ENCODE peak calls at places on chromosome 3, in eight cellular contexts. S is ascending aorta, Y is GM23248, A is SK-N-SH, E is upper lobe of right lung, G is transverse colon, T is hepatocyte, W is heart right ventricle. I is an unnamed sample. For H3K9me3, the result is how much of the 10 kb centered on the place peaks cover.

GRCh38 chr3:123773681-123774431 is 110.3 kb downstream of the MYLK start:
- DNase-seq in S (peak), Y (peak), A (peak), E (no peak), G (no peak), T (peak), W (no peak), I (peak)

GRCh38 chr3:171542976-171543375 is 82.8 kb upstream of the TNIK start:
- DNase-seq in S (no peak), Y (no peak), A (no peak), E (no peak), G (no peak), T (no peak), W (no peak), I (no peak)

GRCh38 chr3:177282028-177282655 is 84.9 kb upstream of the TBL1XR1 start:
- DNase-seq in S (no peak), Y (no peak), A (no peak), E (no peak), G (peak), T (no peak), W (no peak), I (no peak)

GRCh38 chr3:49122886-49123545 is 2.4 kb upstream of the USP19 start:
- DNase-seq in S (no peak), Y (no peak), A (no peak), E (no peak), G (no peak), T (no peak), W (no peak), I (peak)

GRCh38 chr3:186953011-186953487 is 22.7 kb downstream of the ST6GAL1 start:
- DNase-seq in S (no peak), Y (peak), A (no peak), E (no peak), G (no peak), T (no peak), W (no peak), I (no peak)

GRCh38 chr3:193229851-193230250 is 11.2 kb upstream of the PLAAT1 start:
- DNase-seq in S (no peak), Y (no peak), A (no peak), E (no peak), G (no peak), T (no peak), W (no peak), I (no peak)

GRCh38 chr3:128067481-128067880 is 15.2 kb downstream of the SEC61A1 start:
- DNase-seq in S (no peak), Y (peak), A (no peak), E (no peak), G (no peak), T (no peak), W (no peak), I (no peak)

GRCh38 chr3:127652246-127652995 is 20.3 kb upstream of the ABTB1 start:
- DNase-seq in S (peak), Y (peak), A (peak), E (peak), G (peak), T (peak), W (no peak), I (peak)

GRCh38 chr3:132660745-132661067 is 577 bp downstream of the UBA5 start:
- DNase-seq in S (no peak), Y (peak), A (peak), E (no peak), G (no peak), T (no peak), W (no peak), I (no peak)

GRCh38 chr3:64158334-64158733 is 66.9 kb downstream of the PRICKLE2 start:
- DNase-seq in S (no peak), Y (peak), A (no peak), E (no peak), G (peak), T (no peak), W (no peak), I (no peak)

GRCh38 chr3:158640646-158641045 is 3.7 kb upstream of the GFM1 start:
- DNase-seq in S (no peak), Y (no peak), A (no peak), E (no peak), G (no peak), T (no peak), W (no peak), I (no peak)

GRCh38 chr3:108117245-108117644 is 26.4 kb upstream of the CD47 start:
- DNase-seq in S (no peak), Y (peak), A (no peak), E (no peak), G (no peak), T (no peak), W (no peak), I (no peak)

GRCh38 chr3:24336101-24336500 is 158.5 kb downstream of the THRB start:
- DNase-seq in S (no peak), Y (no peak), A (no peak), E (no peak), G (no peak), T (no peak), W (no peak), I (peak)

GRCh38 chr3:100753846-100754245 is 44.6 kb downstream of the TFG start:
- DNase-seq in S (no peak), Y (no peak), A (no peak), E (no peak), G (no peak), T (no peak), W (no peak), I (no peak)

GRCh38 chr3:8482960-8483665 is 18.5 kb upstream of the LMCD1 start:
- DNase-seq in S (peak), Y (peak), A (no peak), E (no peak), G (peak), T (peak), W (peak), I (peak)

GRCh38 chr3:17258823-17259436 is 374.2 kb downstream of the PLCL2 start:
- DNase-seq in S (no peak), Y (peak), A (peak), E (no peak), G (no peak), T (peak), W (no peak), I (no peak)

GRCh38 chr3:132161608-132162007 is 126.8 kb upstream of the CPNE4 start:
- DNase-seq in S (no peak), Y (no peak), A (no peak), E (no peak), G (no peak), T (no peak), W (no peak), I (no peak)

GRCh38 chr3:156317457-156317856 is 197.1 kb downstream of the KCNAB1 start:
- DNase-seq in S (no peak), Y (peak), A (no peak), E (no peak), G (no peak), T (peak), W (no peak), I (no peak)

DNA sequence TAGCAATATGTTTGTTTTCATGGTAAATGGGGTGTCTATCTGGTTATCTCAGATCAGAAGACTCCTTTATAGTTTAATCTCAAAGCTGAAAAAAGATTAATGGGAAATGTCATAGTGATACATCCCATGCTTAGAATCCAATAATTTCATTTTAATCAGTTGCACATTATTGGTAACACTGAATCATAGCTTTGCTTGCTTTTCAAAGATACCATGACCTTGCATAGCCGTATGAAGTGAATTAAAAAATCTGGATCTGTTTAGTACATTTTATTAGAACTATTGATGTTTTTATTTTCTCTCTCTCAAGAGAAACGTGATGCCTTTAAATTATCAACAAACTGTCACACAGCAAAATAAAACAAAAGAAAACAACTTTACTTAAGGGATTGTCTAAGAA is 506.7 kb upstream of the SGO1 start:
- DNase-seq in S (no peak), Y (no peak), A (no peak), E (no peak), G (no peak), T (no peak), W (no peak), I (no peak)
- H3K9me3 ChIP-seq in S (under half), Y (under half), A (under half), E (under half), G (under half), T (under half), W (under half), I (under half)

GRCh38 chr3:440826-441225 is 244.3 kb downstream of the CHL1 start:
- DNase-seq in S (no peak), Y (no peak), A (no peak), E (no peak), G (no peak), T (no peak), W (no peak), I (no peak)
- H3K9me3 ChIP-seq in S (under half), Y (under half), A (under half), E (under half), G (under half), T (under half), W (under half), I (under half)

GRCh38 chr3:176071943-176072342 is 1125.3 kb downstream of the TBL1XR1 start:
- DNase-seq in S (no peak), Y (no peak), A (no peak), E (no peak), G (no peak), T (no peak), W (no peak), I (no peak)

GRCh38 chr3:176078916-176079315 is 1118.4 kb downstream of the TBL1XR1 start:
- DNase-seq in S (no peak), Y (no peak), A (no peak), E (no peak), G (no peak), T (no peak), W (no peak), I (no peak)

GRCh38 chr3:176074096-176074495 is 1123.2 kb downstream of the TBL1XR1 start:
- DNase-seq in S (no peak), Y (no peak), A (no peak), E (no peak), G (no peak), T (no peak), W (no peak), I (no peak)

GRCh38 chr3:176075491-176075890 is 1121.8 kb downstream of the TBL1XR1 start:
- DNase-seq in S (no peak), Y (no peak), A (no peak), E (no peak), G (no peak), T (no peak), W (no peak), I (no peak)

DNA sequence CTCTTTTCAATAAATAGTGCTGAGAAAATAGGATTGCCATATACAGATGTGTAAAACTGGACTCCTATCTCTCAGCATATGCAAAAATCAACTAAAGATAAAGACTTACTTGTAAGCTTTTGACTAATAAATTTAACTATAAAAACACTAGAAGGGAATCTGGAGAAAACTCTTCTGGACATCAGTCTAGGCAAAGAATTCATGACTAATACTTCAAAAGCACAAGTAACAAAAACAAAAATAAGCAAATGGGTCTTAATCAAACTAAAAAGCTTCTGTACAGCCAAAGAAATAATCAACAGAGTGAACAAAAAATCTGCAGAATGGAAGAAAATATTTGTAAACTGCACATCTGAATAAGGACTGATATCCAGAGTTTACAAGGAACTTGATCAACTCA is 1122.2 kb downstream of the TBL1XR1 start:
- DNase-seq in S (no peak), Y (no peak), A (no peak), E (no peak), G (no peak), T (no peak), W (no peak), I (no peak)
- H3K9me3 ChIP-seq in S (under half), Y (under half), A (under half), E (under half), G (under half), T (under half), W (under half), I (under half)

GRCh38 chr3:15794842-15795562 is 2.8 kb downstream of the ANKRD28 start:
- DNase-seq in S (no peak), Y (peak), A (no peak), E (no peak), G (no peak), T (no peak), W (no peak), I (no peak)

GRCh38 chr3:15796771-15797599 is 794 bp downstream of the ANKRD28 start:
- DNase-seq in S (no peak), Y (peak), A (peak), E (no peak), G (no peak), T (peak), W (no peak), I (no peak)

GRCh38 chr3:15796331-15796730 is 1.4 kb downstream of the ANKRD28 start:
- DNase-seq in S (no peak), Y (no peak), A (no peak), E (no peak), G (no peak), T (no peak), W (no peak), I (no peak)

GRCh38 chr3:15794303-15794771 is 3.4 kb downstream of the ANKRD28 start:
- DNase-seq in S (no peak), Y (peak), A (no peak), E (no peak), G (no peak), T (no peak), W (no peak), I (no peak)

GRCh38 chr3:15795563-15796308 is 2.0 kb downstream of the ANKRD28 start:
- DNase-seq in S (no peak), Y (peak), A (no peak), E (no peak), G (no peak), T (no peak), W (no peak), I (no peak)
- H3K9me3 ChIP-seq in S (under half), Y (under half), A (under half), E (under half), G (under half), T (under half), W (under half), I (under half)

DNA sequence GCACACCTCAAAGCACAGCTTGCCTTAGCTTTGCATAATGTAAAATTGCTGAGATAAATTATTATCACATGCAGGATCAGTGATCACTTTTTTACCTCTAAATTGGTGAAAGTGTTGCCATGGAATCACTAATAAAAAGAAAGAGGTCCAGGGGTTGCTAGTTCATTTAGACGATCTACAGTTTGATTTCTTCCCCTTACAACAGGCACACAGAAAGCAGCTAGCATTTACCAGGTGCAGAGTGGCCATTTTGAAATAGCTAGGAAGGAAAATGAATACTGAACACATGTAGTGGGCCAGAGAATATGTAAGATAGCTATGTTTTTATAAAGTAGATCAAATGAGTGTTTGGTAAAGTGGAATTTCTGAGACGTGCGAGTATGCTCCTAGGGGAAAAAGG is 98.7 kb upstream of the CHL1 start:
- DNase-seq in S (no peak), Y (no peak), A (no peak), E (no peak), G (no peak), T (no peak), W (no peak), I (no peak)
- H3K9me3 ChIP-seq in S (under half), Y (under half), A (under half), E (under half), G (under half), T (under half), W (under half), I (under half)

GRCh38 chr3:11410564-11410963 is 138.4 kb downstream of the ATG7 start:
- DNase-seq in S (no peak), Y (no peak), A (no peak), E (no peak), G (no peak), T (no peak), W (no peak), I (no peak)

GRCh38 chr3:11413071-11413470 is 140.9 kb downstream of the ATG7 start:
- DNase-seq in S (no peak), Y (no peak), A (no peak), E (no peak), G (no peak), T (no peak), W (no peak), I (no peak)

GRCh38 chr3:11411956-11412355 is 139.8 kb downstream of the ATG7 start:
- DNase-seq in S (no peak), Y (no peak), A (no peak), E (no peak), G (no peak), T (no peak), W (no peak), I (no peak)

GRCh38 chr3:11405323-11405722 is 133.1 kb downstream of the ATG7 start:
- DNase-seq in S (no peak), Y (no peak), A (no peak), E (no peak), G (no peak), T (no peak), W (no peak), I (no peak)

GRCh38 chr3:11407644-11408043 is 135.4 kb downstream of the ATG7 start:
- DNase-seq in S (no peak), Y (no peak), A (no peak), E (no peak), G (no peak), T (no peak), W (no peak), I (no peak)
- H3K9me3 ChIP-seq in S (under half), Y (under half), A (under half), E (under half), G (under half), T (under half), W (under half), I (under half)

DNA sequence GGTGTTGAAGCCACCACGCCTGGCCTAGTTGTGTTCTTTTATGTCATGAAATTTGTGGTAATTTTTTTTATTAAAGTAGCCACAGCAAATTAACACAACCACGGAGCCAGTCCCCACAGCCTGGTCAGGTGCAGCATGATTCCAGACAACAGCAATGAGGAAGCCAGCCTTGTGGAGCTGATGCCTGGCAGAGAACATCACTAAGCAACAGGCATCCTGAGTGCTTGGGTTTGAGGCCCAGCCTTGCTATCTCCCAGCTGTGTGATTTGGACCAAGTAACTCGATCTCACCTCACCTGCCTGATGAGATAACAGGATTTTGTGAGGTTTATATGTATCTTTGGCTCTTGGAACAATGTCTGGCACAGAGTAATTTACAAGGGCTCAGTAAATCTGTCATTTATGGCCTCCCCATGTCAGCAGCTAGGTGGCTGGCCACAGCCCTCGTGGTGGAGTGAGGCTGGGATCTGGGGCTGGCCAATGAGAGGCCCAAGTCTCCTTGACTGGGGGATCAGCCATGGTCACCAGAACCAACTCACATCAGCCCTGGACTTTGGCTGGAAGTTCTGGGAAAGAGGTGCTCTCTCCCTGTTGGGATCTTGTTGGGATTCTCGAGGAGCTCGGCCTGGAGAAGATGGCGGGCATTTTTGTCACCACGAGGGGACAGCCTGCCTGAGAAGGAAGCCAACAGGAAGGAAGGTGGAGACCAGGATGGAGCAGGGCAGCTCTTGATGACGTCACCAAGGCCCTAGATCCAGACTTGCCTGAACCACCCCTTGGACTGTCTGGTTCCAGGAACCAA is 22.8 kb upstream of the FLNB start:
- DNase-seq in S (no peak), Y (no peak), A (no peak), E (no peak), G (no peak), T (no peak), W (no peak), I (no peak)
- H3K9me3 ChIP-seq in S (under half), Y (under half), A (under half), E (under half), G (under half), T (under half), W (under half), I (under half)

DNA sequence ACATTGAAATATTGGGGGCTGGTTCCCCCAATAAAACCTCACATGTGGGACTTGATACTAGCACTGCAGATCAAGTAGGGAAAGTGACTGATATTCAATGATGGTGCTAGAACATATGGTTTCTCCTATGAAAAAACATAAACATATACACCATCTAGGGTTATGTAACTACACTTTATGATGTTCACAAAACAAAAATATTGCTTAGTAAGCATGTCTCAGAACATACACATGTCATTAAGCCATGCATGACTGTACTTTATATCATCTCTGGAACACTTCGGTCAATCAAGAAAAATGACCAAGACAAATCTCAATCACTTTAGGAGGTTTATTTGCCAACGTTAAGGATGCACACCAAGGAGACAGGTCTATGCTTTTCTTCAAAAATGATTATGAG is 57.4 kb downstream of the ZNF717 start:
- DNase-seq in S (no peak), Y (no peak), A (no peak), E (no peak), G (no peak), T (no peak), W (no peak), I (no peak)
- H3K9me3 ChIP-seq in S (half or more), Y (under half), A (under half), E (half or more), G (half or more), T (under half), W (half or more), I (under half)

GRCh38 chr3:76552653-76553052 is 487.2 kb upstream of the ROBO2 start:
- DNase-seq in S (no peak), Y (peak), A (no peak), E (no peak), G (no peak), T (no peak), W (no peak), I (no peak)

GRCh38 chr3:76554717-76555116 is 485.2 kb upstream of the ROBO2 start:
- DNase-seq in S (peak), Y (peak), A (peak), E (no peak), G (no peak), T (no peak), W (no peak), I (no peak)

GRCh38 chr3:76547674-76548073 is 492.2 kb upstream of the ROBO2 start:
- DNase-seq in S (no peak), Y (no peak), A (peak), E (no peak), G (no peak), T (no peak), W (no peak), I (no peak)

GRCh38 chr3:76550522-76551201 is 489.2 kb upstream of the ROBO2 start:
- DNase-seq in S (no peak), Y (no peak), A (no peak), E (peak), G (no peak), T (no peak), W (no peak), I (no peak)

GRCh38 chr3:76551739-76552138 is 488.2 kb upstream of the ROBO2 start:
- DNase-seq in S (no peak), Y (peak), A (no peak), E (peak), G (no peak), T (no peak), W (no peak), I (peak)
- H3K9me3 ChIP-seq in S (under half), Y (under half), A (under half), E (under half), G (under half), T (under half), W (under half), I (under half)